ENCODE peak calls at places on chromosomes 11 and 22, in nine cellular contexts. One of them, this sample, is unnamed.
A peak's percentile ranks its signal among the peaks of the same experiment; 100 is the strongest.

GRCh38 chr11:44634401-44635281 is 69.2 kb downstream of the CD82 start:
- ATAC-seq in activated naive CD8-positive, alpha-beta T cell treated with anti-CD3 and anti-CD28 coated beads, Interleukin-2, amount 50 U/mL, for 24 hours: no peak
- ATAC-seq in heart right ventricle: peak; percentile 77
- ATAC-seq in T-cell: no peak
- ATAC-seq in SK-N-SH treated with all-trans-retinoic acid at 6 μM for 48 hours: peak; percentile 78
- ATAC-seq in Right ventricle myocardium superior: peak; percentile 42
- ATAC-seq in GM23338: peak; percentile 88
- ATAC-seq in pancreas: peak; percentile 91
- ATAC-seq in activated CD8-positive, alpha-beta T cell treated with anti-CD3 and anti-CD28 coated beads, Interleukin-2, amount 10 ng/mL, durations not matched to agents 7 days and 5 days: no peak
- ATAC-seq in this sample: no peak

GRCh38 chr11:133974836-133975235 is 18.1 kb upstream of the IGSF9B start:
- ATAC-seq in activated CD8-positive, alpha-beta T cell treated with anti-CD3 and anti-CD28 coated beads, Interleukin-2, amount 10 ng/mL, durations not matched to agents 7 days and 5 days: no peak
- ATAC-seq in pancreas: no peak
- ATAC-seq in GM23338: no peak
- ATAC-seq in SK-N-SH treated with all-trans-retinoic acid at 6 μM for 48 hours: no peak
- ATAC-seq in T-cell: no peak
- ATAC-seq in activated naive CD8-positive, alpha-beta T cell treated with anti-CD3 and anti-CD28 coated beads, Interleukin-2, amount 50 U/mL, for 24 hours: no peak
- ATAC-seq in Right ventricle myocardium superior: no peak
- ATAC-seq in heart right ventricle: no peak
- ATAC-seq in this sample: no peak

GRCh38 chr22:35733742-35734516 is 16.3 kb downstream of the APOL5 start:
- ATAC-seq in SK-N-SH treated with all-trans-retinoic acid at 6 μM for 48 hours: no peak
- ATAC-seq in heart right ventricle: peak; percentile 69
- ATAC-seq in pancreas: peak; percentile 72
- ATAC-seq in activated naive CD8-positive, alpha-beta T cell treated with anti-CD3 and anti-CD28 coated beads, Interleukin-2, amount 50 U/mL, for 24 hours: no peak
- ATAC-seq in T-cell: no peak
- ATAC-seq in Right ventricle myocardium superior: peak; percentile 70
- ATAC-seq in activated CD8-positive, alpha-beta T cell treated with anti-CD3 and anti-CD28 coated beads, Interleukin-2, amount 10 ng/mL, durations not matched to agents 7 days and 5 days: no peak
- ATAC-seq in GM23338: no peak
- ATAC-seq in this sample: no peak

GRCh38 chr11:102762414-102762813 is 18.0 kb downstream of the MMP10 start:
- ATAC-seq in Right ventricle myocardium superior: no peak
- ATAC-seq in SK-N-SH treated with all-trans-retinoic acid at 6 μM for 48 hours: peak; percentile 65
- ATAC-seq in T-cell: no peak
- ATAC-seq in pancreas: no peak
- ATAC-seq in activated CD8-positive, alpha-beta T cell treated with anti-CD3 and anti-CD28 coated beads, Interleukin-2, amount 10 ng/mL, durations not matched to agents 7 days and 5 days: no peak
- ATAC-seq in heart right ventricle: no peak
- ATAC-seq in activated naive CD8-positive, alpha-beta T cell treated with anti-CD3 and anti-CD28 coated beads, Interleukin-2, amount 50 U/mL, for 24 hours: no peak
- ATAC-seq in GM23338: no peak
- ATAC-seq in this sample: no peak

GRCh38 chr22:30809086-30809485 is 114.4 kb downstream of the OSBP2 start:
- ATAC-seq in activated CD8-positive, alpha-beta T cell treated with anti-CD3 and anti-CD28 coated beads, Interleukin-2, amount 10 ng/mL, durations not matched to agents 7 days and 5 days: no peak
- ATAC-seq in heart right ventricle: no peak
- ATAC-seq in SK-N-SH treated with all-trans-retinoic acid at 6 μM for 48 hours: no peak
- ATAC-seq in T-cell: no peak
- ATAC-seq in Right ventricle myocardium superior: no peak
- ATAC-seq in pancreas: no peak
- ATAC-seq in GM23338: no peak
- ATAC-seq in activated naive CD8-positive, alpha-beta T cell treated with anti-CD3 and anti-CD28 coated beads, Interleukin-2, amount 50 U/mL, for 24 hours: no peak
- ATAC-seq in this sample: no peak

GRCh38 chr11:14323118-14323676 is 35.8 kb downstream of the RRAS2 start:
- ATAC-seq in Right ventricle myocardium superior: no peak
- ATAC-seq in pancreas: no peak
- ATAC-seq in activated CD8-positive, alpha-beta T cell treated with anti-CD3 and anti-CD28 coated beads, Interleukin-2, amount 10 ng/mL, durations not matched to agents 7 days and 5 days: no peak
- ATAC-seq in T-cell: no peak
- ATAC-seq in activated naive CD8-positive, alpha-beta T cell treated with anti-CD3 and anti-CD28 coated beads, Interleukin-2, amount 50 U/mL, for 24 hours: no peak
- ATAC-seq in heart right ventricle: no peak
- ATAC-seq in GM23338: no peak
- ATAC-seq in SK-N-SH treated with all-trans-retinoic acid at 6 μM for 48 hours: no peak
- ATAC-seq in this sample: no peak

GRCh38 chr11:95392644-95393043 is 161.6 kb upstream of the SESN3 start:
- ATAC-seq in heart right ventricle: no peak
- ATAC-seq in activated naive CD8-positive, alpha-beta T cell treated with anti-CD3 and anti-CD28 coated beads, Interleukin-2, amount 50 U/mL, for 24 hours: no peak
- ATAC-seq in T-cell: no peak
- ATAC-seq in pancreas: no peak
- ATAC-seq in SK-N-SH treated with all-trans-retinoic acid at 6 μM for 48 hours: no peak
- ATAC-seq in GM23338: no peak
- ATAC-seq in Right ventricle myocardium superior: no peak
- ATAC-seq in activated CD8-positive, alpha-beta T cell treated with anti-CD3 and anti-CD28 coated beads, Interleukin-2, amount 10 ng/mL, durations not matched to agents 7 days and 5 days: no peak
- ATAC-seq in this sample: no peak

GRCh38 chr11:96051820-96052219 is 127.9 kb upstream of the MTMR2 start:
- ATAC-seq in GM23338: no peak
- ATAC-seq in heart right ventricle: no peak
- ATAC-seq in activated CD8-positive, alpha-beta T cell treated with anti-CD3 and anti-CD28 coated beads, Interleukin-2, amount 10 ng/mL, durations not matched to agents 7 days and 5 days: no peak
- ATAC-seq in pancreas: no peak
- ATAC-seq in activated naive CD8-positive, alpha-beta T cell treated with anti-CD3 and anti-CD28 coated beads, Interleukin-2, amount 50 U/mL, for 24 hours: peak; percentile 72
- ATAC-seq in T-cell: no peak
- ATAC-seq in Right ventricle myocardium superior: no peak
- ATAC-seq in SK-N-SH treated with all-trans-retinoic acid at 6 μM for 48 hours: no peak
- ATAC-seq in this sample: peak; percentile 86

GRCh38 chr11:62678433-62678769 is 472 bp downstream of the UBXN1 start:
- ATAC-seq in activated naive CD8-positive, alpha-beta T cell treated with anti-CD3 and anti-CD28 coated beads, Interleukin-2, amount 50 U/mL, for 24 hours: no peak
- ATAC-seq in GM23338: no peak
- ATAC-seq in Right ventricle myocardium superior: no peak
- ATAC-seq in activated CD8-positive, alpha-beta T cell treated with anti-CD3 and anti-CD28 coated beads, Interleukin-2, amount 10 ng/mL, durations not matched to agents 7 days and 5 days: no peak
- ATAC-seq in SK-N-SH treated with all-trans-retinoic acid at 6 μM for 48 hours: peak; percentile 10
- ATAC-seq in T-cell: no peak
- ATAC-seq in heart right ventricle: no peak
- ATAC-seq in pancreas: no peak
- ATAC-seq in this sample: no peak

GRCh38 chr22:26075233-26075632 is 94.0 kb upstream of the SEZ6L start:
- ATAC-seq in activated CD8-positive, alpha-beta T cell treated with anti-CD3 and anti-CD28 coated beads, Interleukin-2, amount 10 ng/mL, durations not matched to agents 7 days and 5 days: no peak
- ATAC-seq in Right ventricle myocardium superior: no peak
- ATAC-seq in T-cell: no peak
- ATAC-seq in heart right ventricle: no peak
- ATAC-seq in SK-N-SH treated with all-trans-retinoic acid at 6 μM for 48 hours: no peak
- ATAC-seq in activated naive CD8-positive, alpha-beta T cell treated with anti-CD3 and anti-CD28 coated beads, Interleukin-2, amount 50 U/mL, for 24 hours: no peak
- ATAC-seq in pancreas: no peak
- ATAC-seq in GM23338: no peak
- ATAC-seq in this sample: no peak

GRCh38 chr11:123159146-123159857 is 35.7 kb downstream of the CLMP start:
- ATAC-seq in T-cell: peak; percentile 70
- ATAC-seq in SK-N-SH treated with all-trans-retinoic acid at 6 μM for 48 hours: no peak
- ATAC-seq in activated naive CD8-positive, alpha-beta T cell treated with anti-CD3 and anti-CD28 coated beads, Interleukin-2, amount 50 U/mL, for 24 hours: peak; percentile 68
- ATAC-seq in activated CD8-positive, alpha-beta T cell treated with anti-CD3 and anti-CD28 coated beads, Interleukin-2, amount 10 ng/mL, durations not matched to agents 7 days and 5 days: peak; percentile 47
- ATAC-seq in pancreas: peak; percentile 22
- ATAC-seq in heart right ventricle: no peak
- ATAC-seq in GM23338: no peak
- ATAC-seq in Right ventricle myocardium superior: no peak
- ATAC-seq in this sample: peak; percentile 33

GRCh38 chr11:78742430-78742829 is 167.8 kb upstream of the NARS2 start:
- ATAC-seq in Right ventricle myocardium superior: peak; percentile 94
- ATAC-seq in T-cell: no peak
- ATAC-seq in heart right ventricle: peak; percentile 95
- ATAC-seq in pancreas: peak; percentile 98
- ATAC-seq in activated naive CD8-positive, alpha-beta T cell treated with anti-CD3 and anti-CD28 coated beads, Interleukin-2, amount 50 U/mL, for 24 hours: no peak
- ATAC-seq in SK-N-SH treated with all-trans-retinoic acid at 6 μM for 48 hours: peak; percentile 30
- ATAC-seq in activated CD8-positive, alpha-beta T cell treated with anti-CD3 and anti-CD28 coated beads, Interleukin-2, amount 10 ng/mL, durations not matched to agents 7 days and 5 days: no peak
- ATAC-seq in GM23338: no peak
- ATAC-seq in this sample: no peak

GRCh38 chr11:128061321-128061871 is 526.0 kb downstream of the ETS1 start:
- ATAC-seq in Right ventricle myocardium superior: no peak
- ATAC-seq in pancreas: no peak
- ATAC-seq in heart right ventricle: no peak
- ATAC-seq in GM23338: no peak
- ATAC-seq in activated CD8-positive, alpha-beta T cell treated with anti-CD3 and anti-CD28 coated beads, Interleukin-2, amount 10 ng/mL, durations not matched to agents 7 days and 5 days: no peak
- ATAC-seq in activated naive CD8-positive, alpha-beta T cell treated with anti-CD3 and anti-CD28 coated beads, Interleukin-2, amount 50 U/mL, for 24 hours: no peak
- ATAC-seq in T-cell: no peak
- ATAC-seq in SK-N-SH treated with all-trans-retinoic acid at 6 μM for 48 hours: peak; percentile 98
- ATAC-seq in this sample: no peak

GRCh38 chr22:40635940-40636379 is 559 bp downstream of the MRTFA start:
- ATAC-seq in T-cell: no peak
- ATAC-seq in Right ventricle myocardium superior: peak; percentile 13
- ATAC-seq in activated CD8-positive, alpha-beta T cell treated with anti-CD3 and anti-CD28 coated beads, Interleukin-2, amount 10 ng/mL, durations not matched to agents 7 days and 5 days: peak; percentile 6
- ATAC-seq in SK-N-SH treated with all-trans-retinoic acid at 6 μM for 48 hours: peak; percentile 28
- ATAC-seq in activated naive CD8-positive, alpha-beta T cell treated with anti-CD3 and anti-CD28 coated beads, Interleukin-2, amount 50 U/mL, for 24 hours: no peak
- ATAC-seq in GM23338: peak; percentile 60
- ATAC-seq in heart right ventricle: peak; percentile 0
- ATAC-seq in pancreas: peak; percentile 34
- ATAC-seq in this sample: no peak

GRCh38 chr11:69862797-69863543 is 43.8 kb upstream of the FGF3 start:
- ATAC-seq in GM23338: no peak
- ATAC-seq in activated CD8-positive, alpha-beta T cell treated with anti-CD3 and anti-CD28 coated beads, Interleukin-2, amount 10 ng/mL, durations not matched to agents 7 days and 5 days: no peak
- ATAC-seq in Right ventricle myocardium superior: no peak
- ATAC-seq in SK-N-SH treated with all-trans-retinoic acid at 6 μM for 48 hours: no peak
- ATAC-seq in T-cell: no peak
- ATAC-seq in heart right ventricle: no peak
- ATAC-seq in pancreas: no peak
- ATAC-seq in activated naive CD8-positive, alpha-beta T cell treated with anti-CD3 and anti-CD28 coated beads, Interleukin-2, amount 50 U/mL, for 24 hours: no peak
- ATAC-seq in this sample: no peak

GRCh38 chr11:118051611-118052461 is 25.0 kb upstream of the TMPRSS4 start:
- ATAC-seq in Right ventricle myocardium superior: no peak
- ATAC-seq in activated CD8-positive, alpha-beta T cell treated with anti-CD3 and anti-CD28 coated beads, Interleukin-2, amount 10 ng/mL, durations not matched to agents 7 days and 5 days: peak; percentile 91
- ATAC-seq in GM23338: no peak
- ATAC-seq in heart right ventricle: peak; percentile 18
- ATAC-seq in SK-N-SH treated with all-trans-retinoic acid at 6 μM for 48 hours: no peak
- ATAC-seq in activated naive CD8-positive, alpha-beta T cell treated with anti-CD3 and anti-CD28 coated beads, Interleukin-2, amount 50 U/mL, for 24 hours: peak; percentile 89
- ATAC-seq in pancreas: no peak
- ATAC-seq in T-cell: peak; percentile 96
- ATAC-seq in this sample: peak; percentile 94

GRCh38 chr11:119318240-119319135 is 1.6 kb upstream of the MCAM start:
- ATAC-seq in GM23338: no peak
- ATAC-seq in pancreas: no peak
- ATAC-seq in SK-N-SH treated with all-trans-retinoic acid at 6 μM for 48 hours: no peak
- ATAC-seq in activated CD8-positive, alpha-beta T cell treated with anti-CD3 and anti-CD28 coated beads, Interleukin-2, amount 10 ng/mL, durations not matched to agents 7 days and 5 days: no peak
- ATAC-seq in heart right ventricle: peak; percentile 7
- ATAC-seq in Right ventricle myocardium superior: no peak
- ATAC-seq in T-cell: peak; percentile 13
- ATAC-seq in activated naive CD8-positive, alpha-beta T cell treated with anti-CD3 and anti-CD28 coated beads, Interleukin-2, amount 50 U/mL, for 24 hours: no peak
- ATAC-seq in this sample: peak; percentile 18

GRCh38 chr11:11171285-11171684 is 181.8 kb downstream of the CSNK2A3 start:
- ATAC-seq in Right ventricle myocardium superior: peak; percentile 75
- ATAC-seq in GM23338: no peak
- ATAC-seq in activated CD8-positive, alpha-beta T cell treated with anti-CD3 and anti-CD28 coated beads, Interleukin-2, amount 10 ng/mL, durations not matched to agents 7 days and 5 days: no peak
- ATAC-seq in SK-N-SH treated with all-trans-retinoic acid at 6 μM for 48 hours: no peak
- ATAC-seq in heart right ventricle: peak; percentile 87
- ATAC-seq in activated naive CD8-positive, alpha-beta T cell treated with anti-CD3 and anti-CD28 coated beads, Interleukin-2, amount 50 U/mL, for 24 hours: no peak
- ATAC-seq in T-cell: no peak
- ATAC-seq in pancreas: no peak
- ATAC-seq in this sample: no peak

GRCh38 chr11:118084247-118084646 is 2.5 kb downstream of the SMIM35 start:
- ATAC-seq in Right ventricle myocardium superior: peak; percentile 85
- ATAC-seq in pancreas: peak; percentile 27
- ATAC-seq in activated naive CD8-positive, alpha-beta T cell treated with anti-CD3 and anti-CD28 coated beads, Interleukin-2, amount 50 U/mL, for 24 hours: no peak
- ATAC-seq in heart right ventricle: peak; percentile 76
- ATAC-seq in activated CD8-positive, alpha-beta T cell treated with anti-CD3 and anti-CD28 coated beads, Interleukin-2, amount 10 ng/mL, durations not matched to agents 7 days and 5 days: no peak
- ATAC-seq in SK-N-SH treated with all-trans-retinoic acid at 6 μM for 48 hours: no peak
- ATAC-seq in GM23338: no peak
- ATAC-seq in T-cell: no peak
- ATAC-seq in this sample: no peak

GRCh38 chr11:72781313-72782080 is 12.3 kb downstream of the STARD10 start:
- ATAC-seq in SK-N-SH treated with all-trans-retinoic acid at 6 μM for 48 hours: peak; percentile 59
- ATAC-seq in GM23338: peak; percentile 49
- ATAC-seq in activated naive CD8-positive, alpha-beta T cell treated with anti-CD3 and anti-CD28 coated beads, Interleukin-2, amount 50 U/mL, for 24 hours: peak; percentile 51
- ATAC-seq in pancreas: peak; percentile 29
- ATAC-seq in T-cell: peak; percentile 89
- ATAC-seq in activated CD8-positive, alpha-beta T cell treated with anti-CD3 and anti-CD28 coated beads, Interleukin-2, amount 10 ng/mL, durations not matched to agents 7 days and 5 days: peak; percentile 82
- ATAC-seq in heart right ventricle: peak; percentile 37
- ATAC-seq in Right ventricle myocardium superior: peak; percentile 18
- ATAC-seq in this sample: peak; percentile 76

GRCh38 chr11:63573881-63574855 is 11.0 kb upstream of the PLAAT2 start:
- ATAC-seq in SK-N-SH treated with all-trans-retinoic acid at 6 μM for 48 hours: no peak
- ATAC-seq in activated naive CD8-positive, alpha-beta T cell treated with anti-CD3 and anti-CD28 coated beads, Interleukin-2, amount 50 U/mL, for 24 hours: peak; percentile 82
- ATAC-seq in Right ventricle myocardium superior: peak; percentile 85
- ATAC-seq in pancreas: peak; percentile 89
- ATAC-seq in heart right ventricle: peak; percentile 93
- ATAC-seq in GM23338: no peak
- ATAC-seq in activated CD8-positive, alpha-beta T cell treated with anti-CD3 and anti-CD28 coated beads, Interleukin-2, amount 10 ng/mL, durations not matched to agents 7 days and 5 days: peak; percentile 95
- ATAC-seq in T-cell: peak; percentile 88
- ATAC-seq in this sample: peak; percentile 48

GRCh38 chr11:2708757-2709281 is 9.0 kb upstream of the KCNQ1OT1 start:
- ATAC-seq in heart right ventricle: peak; percentile 65
- ATAC-seq in activated naive CD8-positive, alpha-beta T cell treated with anti-CD3 and anti-CD28 coated beads, Interleukin-2, amount 50 U/mL, for 24 hours: no peak
- ATAC-seq in GM23338: no peak
- ATAC-seq in activated CD8-positive, alpha-beta T cell treated with anti-CD3 and anti-CD28 coated beads, Interleukin-2, amount 10 ng/mL, durations not matched to agents 7 days and 5 days: no peak
- ATAC-seq in Right ventricle myocardium superior: peak; percentile 21
- ATAC-seq in T-cell: no peak
- ATAC-seq in pancreas: no peak
- ATAC-seq in SK-N-SH treated with all-trans-retinoic acid at 6 μM for 48 hours: no peak
- ATAC-seq in this sample: no peak

GRCh38 chr11:19228956-19229355 is 11.8 kb downstream of the E2F8 start:
- ATAC-seq in activated CD8-positive, alpha-beta T cell treated with anti-CD3 and anti-CD28 coated beads, Interleukin-2, amount 10 ng/mL, durations not matched to agents 7 days and 5 days: no peak
- ATAC-seq in activated naive CD8-positive, alpha-beta T cell treated with anti-CD3 and anti-CD28 coated beads, Interleukin-2, amount 50 U/mL, for 24 hours: no peak
- ATAC-seq in T-cell: no peak
- ATAC-seq in GM23338: no peak
- ATAC-seq in pancreas: no peak
- ATAC-seq in SK-N-SH treated with all-trans-retinoic acid at 6 μM for 48 hours: no peak
- ATAC-seq in heart right ventricle: no peak
- ATAC-seq in Right ventricle myocardium superior: no peak
- ATAC-seq in this sample: no peak

GRCh38 chr22:46719921-46720320 is 18.1 kb downstream of the CERK start:
- ATAC-seq in activated naive CD8-positive, alpha-beta T cell treated with anti-CD3 and anti-CD28 coated beads, Interleukin-2, amount 50 U/mL, for 24 hours: no peak
- ATAC-seq in T-cell: no peak
- ATAC-seq in pancreas: no peak
- ATAC-seq in activated CD8-positive, alpha-beta T cell treated with anti-CD3 and anti-CD28 coated beads, Interleukin-2, amount 10 ng/mL, durations not matched to agents 7 days and 5 days: no peak
- ATAC-seq in heart right ventricle: no peak
- ATAC-seq in SK-N-SH treated with all-trans-retinoic acid at 6 μM for 48 hours: no peak
- ATAC-seq in GM23338: no peak
- ATAC-seq in Right ventricle myocardium superior: no peak
- ATAC-seq in this sample: no peak

GRCh38 chr22:32803020-32803758 is 1.7 kb downstream of the TIMP3 start:
- ATAC-seq in T-cell: no peak
- ATAC-seq in GM23338: peak; percentile 2
- ATAC-seq in heart right ventricle: peak; percentile 47
- ATAC-seq in activated naive CD8-positive, alpha-beta T cell treated with anti-CD3 and anti-CD28 coated beads, Interleukin-2, amount 50 U/mL, for 24 hours: peak; percentile 37
- ATAC-seq in SK-N-SH treated with all-trans-retinoic acid at 6 μM for 48 hours: peak; percentile 8
- ATAC-seq in Right ventricle myocardium superior: peak; percentile 18
- ATAC-seq in activated CD8-positive, alpha-beta T cell treated with anti-CD3 and anti-CD28 coated beads, Interleukin-2, amount 10 ng/mL, durations not matched to agents 7 days and 5 days: no peak
- ATAC-seq in pancreas: no peak
- ATAC-seq in this sample: no peak

GRCh38 chr11:8733847-8734246 is 51.3 kb downstream of the RPL27A start:
- ATAC-seq in Right ventricle myocardium superior: peak; percentile 25
- ATAC-seq in activated naive CD8-positive, alpha-beta T cell treated with anti-CD3 and anti-CD28 coated beads, Interleukin-2, amount 50 U/mL, for 24 hours: no peak
- ATAC-seq in heart right ventricle: no peak
- ATAC-seq in SK-N-SH treated with all-trans-retinoic acid at 6 μM for 48 hours: no peak
- ATAC-seq in pancreas: no peak
- ATAC-seq in activated CD8-positive, alpha-beta T cell treated with anti-CD3 and anti-CD28 coated beads, Interleukin-2, amount 10 ng/mL, durations not matched to agents 7 days and 5 days: no peak
- ATAC-seq in T-cell: no peak
- ATAC-seq in GM23338: no peak
- ATAC-seq in this sample: no peak

GRCh38 chr11:36055356-36055755 is 111.5 kb downstream of the LDLRAD3 start:
- ATAC-seq in GM23338: no peak
- ATAC-seq in heart right ventricle: no peak
- ATAC-seq in Right ventricle myocardium superior: no peak
- ATAC-seq in activated naive CD8-positive, alpha-beta T cell treated with anti-CD3 and anti-CD28 coated beads, Interleukin-2, amount 50 U/mL, for 24 hours: no peak
- ATAC-seq in T-cell: no peak
- ATAC-seq in activated CD8-positive, alpha-beta T cell treated with anti-CD3 and anti-CD28 coated beads, Interleukin-2, amount 10 ng/mL, durations not matched to agents 7 days and 5 days: no peak
- ATAC-seq in pancreas: no peak
- ATAC-seq in SK-N-SH treated with all-trans-retinoic acid at 6 μM for 48 hours: no peak
- ATAC-seq in this sample: no peak

GRCh38 chr11:96827164-96827563 is 437.4 kb downstream of the JRKL start:
- ATAC-seq in heart right ventricle: peak; percentile 70
- ATAC-seq in T-cell: no peak
- ATAC-seq in activated naive CD8-positive, alpha-beta T cell treated with anti-CD3 and anti-CD28 coated beads, Interleukin-2, amount 50 U/mL, for 24 hours: no peak
- ATAC-seq in GM23338: peak; percentile 63
- ATAC-seq in SK-N-SH treated with all-trans-retinoic acid at 6 μM for 48 hours: peak; percentile 55
- ATAC-seq in Right ventricle myocardium superior: peak; percentile 85
- ATAC-seq in pancreas: peak; percentile 32
- ATAC-seq in activated CD8-positive, alpha-beta T cell treated with anti-CD3 and anti-CD28 coated beads, Interleukin-2, amount 10 ng/mL, durations not matched to agents 7 days and 5 days: no peak
- ATAC-seq in this sample: no peak

GRCh38 chr11:114595571-114595970 is at the start of gene NXPE4:
- ATAC-seq in heart right ventricle: no peak
- ATAC-seq in SK-N-SH treated with all-trans-retinoic acid at 6 μM for 48 hours: no peak
- ATAC-seq in Right ventricle myocardium superior: no peak
- ATAC-seq in T-cell: no peak
- ATAC-seq in activated CD8-positive, alpha-beta T cell treated with anti-CD3 and anti-CD28 coated beads, Interleukin-2, amount 10 ng/mL, durations not matched to agents 7 days and 5 days: no peak
- ATAC-seq in pancreas: no peak
- ATAC-seq in activated naive CD8-positive, alpha-beta T cell treated with anti-CD3 and anti-CD28 coated beads, Interleukin-2, amount 50 U/mL, for 24 hours: no peak
- ATAC-seq in GM23338: no peak
- ATAC-seq in this sample: no peak

GRCh38 chr11:21888814-21889213 is 304.1 kb upstream of the ANO5 start:
- ATAC-seq in pancreas: peak; percentile 84
- ATAC-seq in Right ventricle myocardium superior: no peak
- ATAC-seq in activated CD8-positive, alpha-beta T cell treated with anti-CD3 and anti-CD28 coated beads, Interleukin-2, amount 10 ng/mL, durations not matched to agents 7 days and 5 days: no peak
- ATAC-seq in SK-N-SH treated with all-trans-retinoic acid at 6 μM for 48 hours: no peak
- ATAC-seq in activated naive CD8-positive, alpha-beta T cell treated with anti-CD3 and anti-CD28 coated beads, Interleukin-2, amount 50 U/mL, for 24 hours: no peak
- ATAC-seq in heart right ventricle: no peak
- ATAC-seq in T-cell: no peak
- ATAC-seq in GM23338: no peak
- ATAC-seq in this sample: no peak

GRCh38 chr11:2109541-2110019 is 29.6 kb downstream of the IGF2 start:
- ATAC-seq in GM23338: peak; percentile 89
- ATAC-seq in SK-N-SH treated with all-trans-retinoic acid at 6 μM for 48 hours: no peak
- ATAC-seq in activated CD8-positive, alpha-beta T cell treated with anti-CD3 and anti-CD28 coated beads, Interleukin-2, amount 10 ng/mL, durations not matched to agents 7 days and 5 days: no peak
- ATAC-seq in Right ventricle myocardium superior: peak; percentile 31
- ATAC-seq in heart right ventricle: peak; percentile 90
- ATAC-seq in pancreas: no peak
- ATAC-seq in T-cell: no peak
- ATAC-seq in activated naive CD8-positive, alpha-beta T cell treated with anti-CD3 and anti-CD28 coated beads, Interleukin-2, amount 50 U/mL, for 24 hours: no peak
- ATAC-seq in this sample: no peak